ENCODE peak calls at places on chromosomes 5 and 9, in four cellular contexts. U, H, L and W are unnamed samples.

GRCh38 chr5:147169399-147169798 is 65.4 kb upstream of the STK32A start:
- DNase-seq in U (no peak), L (no peak), H (no peak), W (peak)

GRCh38 chr9:133682961-133683493 is 46.9 kb downstream of the DBH start:
- DNase-seq in U (no peak), L (no peak), H (no peak), W (no peak)

GRCh38 chr9:108903437-108904103 is 30.4 kb downstream of the ELP1 start:
- DNase-seq in U (no peak), L (no peak), H (no peak), W (no peak)

GRCh38 chr9:76302947-76303550 is 91.2 kb downstream of the RFK start:
- DNase-seq in L (no peak), U (peak), H (peak), W (no peak)

GRCh38 chr5:83711982-83712601 is 8.6 kb downstream of the HAPLN1 start:
- DNase-seq in H (no peak), U (peak), L (no peak), W (peak)

GRCh38 chr5:148794729-148795590 is 31.5 kb upstream of the ADRB2 start:
- DNase-seq in L (no peak), H (no peak), U (no peak), W (no peak)

GRCh38 chr5:68395844-68396523 is 180.4 kb downstream of the PIK3R1 start:
- DNase-seq in H (no peak), L (no peak), U (no peak), W (peak)

GRCh38 chr5:81242906-81243436 is 9.8 kb downstream of the CKMT2 start:
- DNase-seq in L (no peak), U (no peak), H (no peak), W (no peak)

GRCh38 chr5:141914154-141914743 is 9.4 kb upstream of the DELE1 start:
- DNase-seq in L (no peak), U (peak), H (no peak), W (peak)

GRCh38 chr9:98652741-98653140 is 56.0 kb downstream of the GABBR2 start:
- DNase-seq in U (no peak), L (no peak), H (no peak), W (no peak)

GRCh38 chr9:130137870-130138653 is 34.1 kb upstream of the NCS1 start:
- DNase-seq in L (no peak), H (no peak), U (peak), W (no peak)

GRCh38 chr5:117107859-117108258 is 533.2 kb upstream of the SEMA6A start:
- DNase-seq in L (no peak), U (no peak), H (no peak), W (no peak)

GRCh38 chr9:76521244-76521673 is 62.3 kb downstream of the GCNT1 start:
- DNase-seq in U (no peak), L (no peak), H (no peak), W (no peak)

GRCh38 chr9:116238225-116238624 is 84.6 kb downstream of the PAPPA start:
- DNase-seq in U (no peak), L (no peak), H (no peak), W (no peak)

GRCh38 chr5:154479160-154479943 is 1.3 kb upstream of the HAND1 start:
- DNase-seq in U (no peak), L (no peak), H (no peak), W (no peak)

GRCh38 chr9:94847486-94847885 is 121.0 kb downstream of the AOPEP start:
- DNase-seq in L (no peak), U (no peak), H (no peak), W (no peak)

GRCh38 chr5:80326468-80326867 is 6.7 kb downstream of the SPZ1 start:
- DNase-seq in U (no peak), H (no peak), L (no peak), W (no peak)

GRCh38 chr5:119328753-119329602 is 26.8 kb upstream of the TNFAIP8 start:
- DNase-seq in U (no peak), L (peak), H (peak), W (no peak)

GRCh38 chr5:150763023-150763793 is 4.4 kb upstream of the DCTN4 start:
- DNase-seq in L (no peak), H (no peak), U (peak), W (no peak)

GRCh38 chr5:147851578-147851977 is 20.1 kb upstream of the SPINK1 start:
- DNase-seq in U (no peak), H (no peak), L (no peak), W (no peak)

GRCh38 chr5:181223729-181224389 is 778 bp downstream of the TRIM41 start:
- DNase-seq in U (no peak), H (peak), L (no peak), W (peak)

GRCh38 chr5:17206021-17206420 is 11.4 kb upstream of the BASP1 start:
- DNase-seq in U (no peak), L (no peak), H (no peak), W (no peak)

GRCh38 chr9:95055337-95055850 is 262.1 kb downstream of the FANCC start:
- DNase-seq in H (no peak), U (no peak), L (no peak), W (no peak)

GRCh38 chr5:33850100-33850594 is 41.6 kb downstream of the ADAMTS12 start:
- DNase-seq in U (no peak), L (no peak), H (peak), W (peak)

GRCh38 chr5:67652212-67652611 is 455.6 kb upstream of the CD180 start:
- DNase-seq in H (no peak), L (no peak), U (no peak), W (no peak)

GRCh38 chr5:94802450-94802849 is 184.0 kb downstream of the SLF1 start:
- DNase-seq in L (no peak), H (no peak), U (no peak), W (no peak)

GRCh38 chr5:168879929-168880328 is 300.8 kb upstream of the PANK3 start:
- DNase-seq in L (no peak), U (no peak), H (no peak), W (no peak)